ENCODE peak calls at places on chromosomes 6 and 20, in seven cellular contexts. W is mesendoderm, J is neuronal stem cell, Q is IMR-90, U is H9, H is H1, M is trophoblast cell. T is an unnamed sample.

GRCh38 chr6:36104836-36105235 is 25.5 kb upstream of the MAPK13 start:
- DNase-seq in H (no peak), J (no peak), Q (peak), W (no peak), U (no peak), M (no peak), T (no peak)

GRCh38 chr6:73579851-73580246 is 59.0 kb upstream of the EEF1A1 start:
- DNase-seq in U (peak), M (no peak), W (peak), J (peak), H (no peak), Q (peak), T (peak)

GRCh38 chr6:99282479-99283062 is 66.9 kb downstream of the FAXC start:
- DNase-seq in H (no peak), Q (peak), U (no peak), M (no peak), J (no peak), W (peak), T (peak)

GRCh38 chr20:59723108-59723500 is 118.8 kb downstream of the PHACTR3 start:
- DNase-seq in H (no peak), W (no peak), M (no peak), J (no peak), U (no peak), Q (no peak), T (no peak)

GRCh38 chr6:43247115-43247999 is 4.1 kb downstream of the TTBK1 start:
- DNase-seq in M (no peak), H (no peak), W (peak), J (peak), Q (peak), U (peak), T (peak)

GRCh38 chr20:33667245-33668086 is 723 bp downstream of the ACTL10 start:
- DNase-seq in W (peak), J (no peak), H (no peak), U (peak), Q (peak), M (peak), T (no peak)

GRCh38 chr20:2942439-2942838 is 69.2 kb downstream of the PTPRA start:
- DNase-seq in Q (peak), M (no peak), H (no peak), J (no peak), W (no peak), U (no peak), T (no peak)

GRCh38 chr6:124984668-124985338 is 22.6 kb downstream of the RNF217 start:
- DNase-seq in Q (peak), J (no peak), U (no peak), W (no peak), M (no peak), H (no peak), T (peak)

GRCh38 chr20:573414-574296 is 30.1 kb upstream of the CSNK2A1 start:
- DNase-seq in Q (no peak), W (peak), U (no peak), M (peak), J (no peak), H (no peak), T (no peak)

GRCh38 chr6:69732640-69733039 is 64.2 kb downstream of the LMBRD1 start:
- DNase-seq in H (no peak), W (no peak), Q (no peak), M (no peak), J (no peak), U (no peak), T (peak)

GRCh38 chr6:146670161-146670560 is 71.4 kb downstream of the ADGB start:
- DNase-seq in M (no peak), H (no peak), W (no peak), Q (peak), U (no peak), J (no peak), T (peak)

GRCh38 chr6:54988576-54988975 is 142.0 kb downstream of the FAM83B start:
- DNase-seq in M (no peak), J (no peak), Q (peak), U (no peak), W (no peak), H (no peak), T (peak)

GRCh38 chr6:87971605-87972262 is 75.9 kb upstream of the SPACA1 start:
- DNase-seq in W (no peak), U (no peak), H (no peak), M (no peak), J (no peak), Q (no peak), T (no peak)

GRCh38 chr6:111367393-111368088 is 115.5 kb downstream of the REV3L start:
- DNase-seq in M (no peak), H (no peak), W (no peak), U (no peak), Q (no peak), J (no peak), T (no peak)

GRCh38 chr6:36608788-36609563 is 14.8 kb downstream of the SRSF3 start:
- DNase-seq in H (no peak), J (no peak), Q (no peak), U (no peak), M (no peak), W (no peak), T (no peak)

GRCh38 chr6:85323435-85324040 is 126.3 kb upstream of the NT5E start:
- DNase-seq in Q (peak), W (peak), H (peak), M (peak), J (peak), U (peak), T (peak)

GRCh38 chr6:85321926-85322325 is 128.0 kb upstream of the NT5E start:
- DNase-seq in W (peak), J (no peak), M (no peak), Q (no peak), H (no peak), U (no peak), T (no peak)
- H2BK120ac ChIP-seq in W (no peak), J (no peak), M (no peak), Q (no peak), H (no peak), U (no peak), T (no peak)

GRCh38 chr20:39016076-39016475 is 53.9 kb downstream of the DHX35 start:
- DNase-seq in M (no peak), Q (no peak), W (no peak), H (no peak), U (no peak), J (no peak), T (no peak)

GRCh38 chr20:39021748-39022147 is 59.6 kb downstream of the DHX35 start:
- DNase-seq in H (no peak), Q (no peak), W (no peak), J (no peak), M (no peak), U (no peak), T (no peak)

GRCh38 chr20:39019805-39020325 is 57.7 kb downstream of the DHX35 start:
- DNase-seq in M (no peak), H (no peak), Q (no peak), J (no peak), U (no peak), W (no peak), T (no peak)

GRCh38 chr20:39013662-39014109 is 51.5 kb downstream of the DHX35 start:
- DNase-seq in U (no peak), H (no peak), W (no peak), J (no peak), Q (no peak), M (no peak), T (no peak)

GRCh38 chr20:39016496-39016895 is 54.4 kb downstream of the DHX35 start:
- DNase-seq in J (no peak), U (no peak), W (no peak), Q (no peak), M (no peak), H (no peak), T (no peak)
- H2BK120ac ChIP-seq in J (no peak), U (no peak), W (no peak), Q (no peak), M (no peak), H (no peak), T (no peak)

DNA sequence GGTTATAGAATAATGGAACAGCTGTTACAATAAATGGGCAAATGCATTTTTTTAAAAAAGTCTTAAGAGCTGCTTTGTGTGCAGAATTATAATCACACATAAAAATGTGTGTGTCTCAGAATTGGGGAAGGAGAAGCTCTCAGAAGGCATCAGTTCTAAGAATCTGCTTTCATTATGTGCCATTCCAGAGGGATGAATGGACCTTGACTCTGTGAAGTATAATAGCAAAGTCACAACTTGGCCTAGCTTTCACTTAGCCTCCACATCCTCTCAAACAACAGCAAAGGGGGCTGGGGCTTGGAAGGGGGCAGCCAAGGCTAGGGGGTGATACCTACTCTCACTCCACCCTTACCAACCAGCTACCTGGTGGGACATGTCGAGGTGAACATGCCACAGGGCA is 265.0 kb downstream of the CDC5L start:
- DNase-seq in J (no peak), W (no peak), U (no peak), M (no peak), Q (peak), H (no peak), T (peak)
- H2BK120ac ChIP-seq in J (no peak), W (no peak), U (no peak), M (no peak), Q (no peak), H (no peak), T (no peak)

DNA sequence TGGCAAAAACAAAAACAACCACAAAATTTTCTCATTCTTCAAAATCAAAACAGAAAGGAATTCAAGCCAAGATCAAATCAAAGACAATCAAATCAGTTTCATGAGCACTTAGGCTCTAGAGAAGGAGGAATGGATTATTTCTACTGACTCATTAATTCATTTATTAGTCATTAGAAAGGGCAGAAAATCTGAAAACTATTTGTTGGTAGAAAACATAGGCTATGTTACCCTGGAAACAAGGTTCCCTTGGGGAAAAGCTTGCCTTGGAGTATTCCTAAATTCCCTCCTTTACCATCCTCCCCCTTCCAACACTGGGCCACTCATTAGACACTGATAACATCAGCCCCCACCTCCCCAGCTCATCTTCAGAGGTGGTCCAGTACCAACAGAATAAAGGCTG is 17.5 kb downstream of the KIF16B start:
- DNase-seq in Q (no peak), M (no peak), W (no peak), U (no peak), J (no peak), H (no peak), T (peak)
- H2BK120ac ChIP-seq in Q (no peak), M (no peak), W (no peak), U (no peak), J (no peak), H (no peak), T (no peak)

T was measured in mesenchymal stem cell.